ENCODE peak calls at places on chromosome 22, in seven cellular contexts. S is A549, D is IMR-90, R is H9, V is neuronal stem cell, C is fibroblast of lung, T is GM23338. G is an unnamed sample.

GRCh38 chr22:47201186-47201995 is 438.9 kb downstream of the TBC1D22A start:
- DNase-seq in S (no peak), D (no peak), R (no peak), V (no peak), C (no peak), T (no peak), G (no peak)

GRCh38 chr22:43118953-43119458 is 8.5 kb downstream of the BIK start:
- DNase-seq in S (no peak), D (no peak), R (no peak), V (no peak), C (no peak), T (no peak), G (no peak)

GRCh38 chr22:31291403-31291715 is 929 bp downstream of the PIK3IP1 start:
- DNase-seq in S (no peak), D (no peak), R (no peak), V (no peak), C (peak), T (no peak), G (no peak)

GRCh38 chr22:38700271-38700788 is 413 bp downstream of the JOSD1 start:
- DNase-seq in S (no peak), D (no peak), R (no peak), V (no peak), C (peak), T (peak), G (peak)

GRCh38 chr22:49464024-49464423 is 363.6 kb downstream of the BRD1 start:
- DNase-seq in S (no peak), D (no peak), R (no peak), V (no peak), C (no peak), T (no peak), G (no peak)

GRCh38 chr22:29387921-29388758 is at the start of gene AP1B1:
- DNase-seq in S (peak), D (peak), R (peak), V (peak), C (peak), T (peak), G (peak)

GRCh38 chr22:29043906-29044575 is 17.6 kb downstream of the C22orf31 start:
- DNase-seq in S (no peak), D (peak), R (no peak), V (no peak), C (peak), T (no peak), G (peak)

GRCh38 chr22:48755332-48755949 is 1072.2 kb downstream of the BRD1 start:
- DNase-seq in S (no peak), D (no peak), R (no peak), V (no peak), C (no peak), T (no peak), G (no peak)

GRCh38 chr22:46432164-46433068 is 96.9 kb downstream of the TRMU start:
- DNase-seq in S (no peak), D (no peak), R (no peak), V (no peak), C (no peak), T (no peak), G (no peak)

GRCh38 chr22:45818130-45819085 is 146.8 kb downstream of the ATXN10 start:
- DNase-seq in S (no peak), D (no peak), R (no peak), V (no peak), C (peak), T (peak), G (no peak)

GRCh38 chr22:43150731-43151206 is 590 bp upstream of the TSPO start:
- DNase-seq in S (no peak), D (no peak), R (peak), V (no peak), C (no peak), T (no peak), G (no peak)

GRCh38 chr22:40853961-40854360 is 2.5 kb downstream of the ST13 start:
- DNase-seq in S (no peak), D (no peak), R (no peak), V (no peak), C (peak), T (no peak), G (no peak)

GRCh38 chr22:45006873-45007246 is 2.9 kb downstream of the PHF21B start:
- DNase-seq in S (no peak), D (no peak), R (no peak), V (no peak), C (no peak), T (peak), G (no peak)

GRCh38 chr22:19663286-19663815 is 51.0 kb upstream of the SEPTIN5 start:
- DNase-seq in S (no peak), D (peak), R (no peak), V (no peak), C (peak), T (no peak), G (peak)

GRCh38 chr22:23401910-23402274 is 178.2 kb downstream of the IGLL1 start:
- DNase-seq in S (no peak), D (no peak), R (no peak), V (no peak), C (no peak), T (no peak), G (no peak)

GRCh38 chr22:23403720-23404688 is 176.1 kb downstream of the IGLL1 start:
- DNase-seq in S (no peak), D (no peak), R (no peak), V (no peak), C (no peak), T (no peak), G (no peak)

GRCh38 chr22:23401111-23401909 is 178.8 kb downstream of the IGLL1 start:
- DNase-seq in S (no peak), D (peak), R (no peak), V (no peak), C (no peak), T (no peak), G (no peak)

GRCh38 chr22:23403152-23403719 is 176.9 kb downstream of the IGLL1 start:
- DNase-seq in S (no peak), D (no peak), R (no peak), V (no peak), C (no peak), T (no peak), G (no peak)

DNA sequence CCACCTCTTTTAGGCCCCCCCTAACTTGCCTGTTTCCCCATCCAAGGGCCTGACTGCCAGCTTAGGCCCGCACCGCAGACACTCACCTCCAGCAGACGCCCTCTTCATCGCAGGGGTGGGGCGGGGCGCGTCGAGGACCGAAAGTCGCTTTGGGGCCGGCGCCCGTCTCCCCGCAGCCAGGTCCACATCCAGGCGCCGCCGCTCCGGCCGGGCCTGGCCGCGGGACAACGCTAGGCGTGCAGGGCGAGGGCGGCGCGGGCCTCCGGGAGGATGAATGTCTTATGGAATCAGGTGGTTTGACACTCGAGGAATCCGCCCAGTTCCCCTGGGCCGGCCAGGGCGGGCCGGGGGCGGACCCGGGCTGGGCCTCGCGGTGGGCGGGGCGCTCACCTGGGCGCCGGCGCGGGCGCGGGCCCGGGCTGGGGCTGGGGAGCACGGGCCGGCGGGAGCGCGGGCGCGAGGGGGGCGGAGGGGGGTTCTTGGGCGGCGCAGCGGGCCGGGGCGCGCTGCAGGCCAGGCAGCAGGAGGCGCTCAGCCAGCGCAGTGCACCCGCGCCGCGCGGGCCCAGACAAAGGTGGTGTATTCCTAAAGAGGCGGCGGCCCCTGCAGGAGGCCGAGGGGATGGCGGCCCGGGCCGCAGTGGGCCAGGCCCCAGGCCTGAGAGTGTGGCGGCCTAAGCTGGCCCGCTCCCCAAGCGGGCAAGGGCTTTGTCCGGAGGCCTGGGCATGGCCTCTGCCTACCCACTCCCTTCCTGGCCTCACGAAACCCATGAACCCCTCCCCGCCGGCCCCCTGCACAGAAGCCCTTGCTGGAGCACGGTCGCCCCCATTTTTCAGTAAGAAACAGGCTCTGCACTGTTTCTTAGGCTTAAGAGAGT is 177.6 kb downstream of the IGLL1 start:
- DNase-seq in S (peak), D (peak), R (peak), V (peak), C (peak), T (peak), G (peak)
- H3K4me2 ChIP-seq in S (peak), D (no peak), R (peak), V (peak), C (no peak), T (peak), G (peak)

GRCh38 chr22:27662359-27663030 is 139.1 kb downstream of the MN1 start:
- DNase-seq in S (no peak), D (no peak), R (no peak), V (no peak), C (peak), T (no peak), G (no peak)
- H3K4me2 ChIP-seq in S (no peak), D (no peak), R (no peak), V (no peak), C (no peak), T (no peak), G (no peak)

GRCh38 chr22:25700996-25701815 is 40.8 kb upstream of the MYO18B start:
- DNase-seq in S (no peak), D (peak), R (no peak), V (no peak), C (peak), T (no peak), G (no peak)
- H3K4me2 ChIP-seq in S (no peak), D (no peak), R (no peak), V (no peak), C (peak), T (no peak), G (no peak)

GRCh38 chr22:22042599-22043295 is 60.2 kb upstream of the TOP3B start:
- DNase-seq in S (no peak), D (no peak), R (no peak), V (no peak), C (no peak), T (no peak), G (no peak)

GRCh38 chr22:22043296-22044078 is 60.9 kb upstream of the TOP3B start:
- DNase-seq in S (no peak), D (no peak), R (no peak), V (no peak), C (no peak), T (no peak), G (no peak)

GRCh38 chr22:22040472-22040871 is 57.9 kb upstream of the TOP3B start:
- DNase-seq in S (no peak), D (no peak), R (no peak), V (no peak), C (no peak), T (no peak), G (no peak)

GRCh38 chr22:22040908-22041307 is 58.3 kb upstream of the TOP3B start:
- DNase-seq in S (no peak), D (no peak), R (no peak), V (no peak), C (no peak), T (no peak), G (no peak)

GRCh38 chr22:22042009-22042408 is 59.4 kb upstream of the TOP3B start:
- DNase-seq in S (no peak), D (peak), R (no peak), V (no peak), C (no peak), T (no peak), G (no peak)
- H3K4me2 ChIP-seq in S (no peak), D (no peak), R (no peak), V (no peak), C (no peak), T (no peak), G (no peak)